ENCODE peak calls at places on chromosomes 6 and 20, in five cellular contexts. One of them, this sample, is unnamed.

GRCh38 chr20:63699466-63700198 is 3.2 kb downstream of the TNFRSF6B start:
- DNase-seq in pancreas: peak; percentile 18
- DNase-seq in foreskin keratinocyte: no peak
- DNase-seq in adrenal gland: no peak
- DNase-seq in SJSA1: no peak
- DNase-seq in this sample: peak; percentile 56

GRCh38 chr6:1787894-1788293 is 178.2 kb downstream of the FOXC1 start:
- DNase-seq in pancreas: peak; percentile 76
- DNase-seq in foreskin keratinocyte: peak; percentile 48
- DNase-seq in adrenal gland: peak; percentile 89
- DNase-seq in SJSA1: peak; percentile 21
- DNase-seq in this sample: no peak

GRCh38 chr6:165091121-165091785 is 218.2 kb downstream of the C6orf118 start:
- DNase-seq in pancreas: no peak
- DNase-seq in foreskin keratinocyte: no peak
- DNase-seq in adrenal gland: no peak
- DNase-seq in SJSA1: peak; percentile 92
- DNase-seq in this sample: no peak

GRCh38 chr20:8646716-8647115 is 422.2 kb upstream of the PLCB4 start:
- DNase-seq in pancreas: no peak
- DNase-seq in foreskin keratinocyte: peak; percentile 63
- DNase-seq in adrenal gland: no peak
- DNase-seq in SJSA1: peak; percentile 96
- DNase-seq in this sample: no peak

GRCh38 chr6:149723771-149724417 is 6.0 kb upstream of the LATS1 start:
- DNase-seq in pancreas: peak; percentile 69
- DNase-seq in foreskin keratinocyte: peak; percentile 65
- DNase-seq in adrenal gland: peak; percentile 72
- DNase-seq in SJSA1: peak; percentile 58
- DNase-seq in this sample: no peak

GRCh38 chr6:101689156-101689555 is 295.6 kb downstream of the GRIK2 start:
- DNase-seq in pancreas: no peak
- DNase-seq in foreskin keratinocyte: no peak
- DNase-seq in adrenal gland: no peak
- DNase-seq in SJSA1: no peak
- DNase-seq in this sample: no peak

GRCh38 chr6:4637691-4638433 is 138.3 kb upstream of the CDYL start:
- DNase-seq in pancreas: no peak
- DNase-seq in foreskin keratinocyte: peak; percentile 89
- DNase-seq in adrenal gland: peak; percentile 73
- DNase-seq in SJSA1: peak; percentile 50
- DNase-seq in this sample: no peak

GRCh38 chr6:156787569-156788492 is 10.7 kb downstream of the ARID1B start:
- DNase-seq in pancreas: no peak
- DNase-seq in foreskin keratinocyte: no peak
- DNase-seq in adrenal gland: no peak
- DNase-seq in SJSA1: no peak
- DNase-seq in this sample: no peak

GRCh38 chr20:16803965-16804792 is 56.0 kb downstream of the OTOR start:
- DNase-seq in pancreas: peak; percentile 56
- DNase-seq in foreskin keratinocyte: no peak
- DNase-seq in adrenal gland: peak; percentile 57
- DNase-seq in SJSA1: peak; percentile 37
- DNase-seq in this sample: peak; percentile 60

GRCh38 chr6:13708679-13709261 is 2.9 kb downstream of the RANBP9 start:
- DNase-seq in pancreas: no peak
- DNase-seq in foreskin keratinocyte: peak; percentile 27
- DNase-seq in adrenal gland: no peak
- DNase-seq in SJSA1: no peak
- DNase-seq in this sample: no peak

GRCh38 chr20:22582960-22583772 is 1.2 kb downstream of the FOXA2 start:
- DNase-seq in pancreas: peak; percentile 57
- DNase-seq in foreskin keratinocyte: no peak
- DNase-seq in adrenal gland: no peak
- DNase-seq in SJSA1: peak; percentile 48
- DNase-seq in this sample: no peak

GRCh38 chr6:43705996-43706395 is 18.4 kb upstream of the MRPS18A start:
- DNase-seq in pancreas: no peak
- DNase-seq in foreskin keratinocyte: peak; percentile 55
- DNase-seq in adrenal gland: no peak
- DNase-seq in SJSA1: no peak
- DNase-seq in this sample: peak; percentile 32
- H3K4me1 ChIP-seq in pancreas: peaks cover 14% of the 10 kb centered on the region
- H3K4me1 ChIP-seq in foreskin keratinocyte: peaks cover 13% of the 10 kb centered on the region
- H3K4me1 ChIP-seq in adrenal gland: peaks cover 21% of the 10 kb centered on the region
- H3K4me1 ChIP-seq in SJSA1: peaks cover 68% of the 10 kb centered on the region
- H3K4me1 ChIP-seq in this sample: peaks cover 39% of the 10 kb centered on the region

DNA sequence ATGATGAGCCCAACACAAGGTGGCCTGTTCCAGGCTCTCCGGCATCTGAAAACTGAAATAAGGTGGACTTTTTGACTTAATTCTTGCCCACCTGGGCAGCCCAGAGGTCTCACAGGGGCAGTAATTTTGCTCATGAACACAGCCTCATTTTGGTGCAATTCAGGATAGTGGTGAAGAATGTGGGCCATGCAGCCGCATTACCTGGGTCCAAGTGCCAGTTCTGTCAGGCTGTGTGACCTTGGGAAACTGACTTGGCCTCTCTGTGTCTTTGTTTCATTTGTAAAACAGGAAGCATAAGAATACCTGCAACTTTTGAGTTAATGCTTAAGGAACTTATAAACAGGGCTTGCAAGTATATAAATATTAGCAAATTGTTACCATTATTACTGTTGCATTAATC is 5.6 kb downstream of the PREX1 start:
- DNase-seq in pancreas: no peak
- DNase-seq in foreskin keratinocyte: no peak
- DNase-seq in adrenal gland: no peak
- DNase-seq in SJSA1: no peak
- DNase-seq in this sample: no peak
- H3K4me1 ChIP-seq in pancreas: no peaks in the 10 kb centered on the region
- H3K4me1 ChIP-seq in foreskin keratinocyte: peaks cover 14% of the 10 kb centered on the region
- H3K4me1 ChIP-seq in adrenal gland: peaks cover 18% of the 10 kb centered on the region
- H3K4me1 ChIP-seq in SJSA1: peaks cover 54% of the 10 kb centered on the region
- H3K4me1 ChIP-seq in this sample: no peaks in the 10 kb centered on the region

GRCh38 chr6:29943053-29943966 is 978 bp downstream of the HLA-A start:
- DNase-seq in pancreas: no peak
- DNase-seq in foreskin keratinocyte: no peak
- DNase-seq in adrenal gland: peak; percentile 24
- DNase-seq in SJSA1: peak; percentile 23
- DNase-seq in this sample: no peak
- H3K4me1 ChIP-seq in pancreas: no peaks in the 10 kb centered on the region
- H3K4me1 ChIP-seq in foreskin keratinocyte: no peaks in the 10 kb centered on the region
- H3K4me1 ChIP-seq in adrenal gland: no peaks in the 10 kb centered on the region
- H3K4me1 ChIP-seq in SJSA1: peaks cover 6% of the 10 kb centered on the region
- H3K4me1 ChIP-seq in this sample: peaks cover 18% of the 10 kb centered on the region

GRCh38 chr6:167044696-167045095 is 45.5 kb downstream of the CEP43 start:
- DNase-seq in pancreas: no peak
- DNase-seq in foreskin keratinocyte: no peak
- DNase-seq in adrenal gland: no peak
- DNase-seq in SJSA1: no peak
- DNase-seq in this sample: no peak
- H3K4me1 ChIP-seq in pancreas: no peaks in the 10 kb centered on the region
- H3K4me1 ChIP-seq in foreskin keratinocyte: no peaks in the 10 kb centered on the region
- H3K4me1 ChIP-seq in adrenal gland: no peaks in the 10 kb centered on the region
- H3K4me1 ChIP-seq in SJSA1: no peaks in the 10 kb centered on the region
- H3K4me1 ChIP-seq in this sample: no peaks in the 10 kb centered on the region

DNA sequence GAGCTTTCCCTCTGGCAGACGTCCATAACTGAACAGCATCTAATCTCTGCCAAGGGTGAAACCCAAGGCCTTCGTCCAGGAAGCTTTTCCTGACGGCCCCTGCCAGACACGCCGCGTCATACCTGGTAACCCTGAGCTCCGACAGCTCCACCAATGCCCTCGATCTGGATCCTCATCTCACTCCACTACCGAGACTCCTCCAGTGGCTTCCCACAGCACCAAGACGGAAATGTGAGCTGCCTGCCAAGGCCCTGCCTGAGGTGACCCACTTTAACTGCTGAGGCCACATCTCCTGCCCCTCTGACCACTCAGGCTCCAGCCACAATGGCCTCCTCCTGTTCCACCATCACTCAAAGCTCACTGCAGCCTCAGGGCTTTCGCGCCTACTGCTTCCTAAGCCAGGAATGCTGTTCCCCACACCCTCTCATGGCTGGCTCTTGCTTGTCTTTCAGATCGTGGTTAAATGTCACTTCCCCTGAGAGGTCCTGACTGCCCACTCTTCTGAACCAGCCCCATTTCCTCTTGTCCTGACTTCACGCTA is 143.2 kb downstream of the PREX1 start:
- DNase-seq in pancreas: peak; percentile 48
- DNase-seq in foreskin keratinocyte: no peak
- DNase-seq in adrenal gland: peak; percentile 55
- DNase-seq in SJSA1: no peak
- DNase-seq in this sample: peak; percentile 45
- H3K4me1 ChIP-seq in pancreas: peaks cover 35% of the 10 kb centered on the region
- H3K4me1 ChIP-seq in foreskin keratinocyte: no peaks in the 10 kb centered on the region
- H3K4me1 ChIP-seq in adrenal gland: peaks cover 40% of the 10 kb centered on the region
- H3K4me1 ChIP-seq in SJSA1: peaks cover 9% of the 10 kb centered on the region
- H3K4me1 ChIP-seq in this sample: peaks cover 50% of the 10 kb centered on the region

GRCh38 chr6:35392773-35393672 is 50.7 kb downstream of the PPARD start:
- DNase-seq in pancreas: no peak
- DNase-seq in foreskin keratinocyte: peak; percentile 71
- DNase-seq in adrenal gland: no peak
- DNase-seq in SJSA1: no peak
- DNase-seq in this sample: no peak

GRCh38 chr6:35391240-35391968 is 49.0 kb downstream of the PPARD start:
- DNase-seq in pancreas: no peak
- DNase-seq in foreskin keratinocyte: peak; percentile 99
- DNase-seq in adrenal gland: no peak
- DNase-seq in SJSA1: peak; percentile 87
- DNase-seq in this sample: no peak

GRCh38 chr6:35388023-35388422 is 45.7 kb downstream of the PPARD start:
- DNase-seq in pancreas: no peak
- DNase-seq in foreskin keratinocyte: no peak
- DNase-seq in adrenal gland: no peak
- DNase-seq in SJSA1: no peak
- DNase-seq in this sample: no peak

GRCh38 chr6:35388772-35389352 is 46.5 kb downstream of the PPARD start:
- DNase-seq in pancreas: no peak
- DNase-seq in foreskin keratinocyte: no peak
- DNase-seq in adrenal gland: no peak
- DNase-seq in SJSA1: no peak
- DNase-seq in this sample: no peak

GRCh38 chr6:35392111-35392702 is 49.8 kb downstream of the PPARD start:
- DNase-seq in pancreas: peak; percentile 83
- DNase-seq in foreskin keratinocyte: peak; percentile 97
- DNase-seq in adrenal gland: no peak
- DNase-seq in SJSA1: no peak
- DNase-seq in this sample: peak; percentile 92
- H3K4me1 ChIP-seq in pancreas: peaks cover 26% of the 10 kb centered on the region
- H3K4me1 ChIP-seq in foreskin keratinocyte: peaks cover 36% of the 10 kb centered on the region
- H3K4me1 ChIP-seq in adrenal gland: peaks cover 22% of the 10 kb centered on the region
- H3K4me1 ChIP-seq in SJSA1: peaks cover 68% of the 10 kb centered on the region
- H3K4me1 ChIP-seq in this sample: peaks cover 41% of the 10 kb centered on the region

GRCh38 chr20:62511915-62512610 is 36.3 kb upstream of the GATA5 start:
- DNase-seq in pancreas: no peak
- DNase-seq in foreskin keratinocyte: no peak
- DNase-seq in adrenal gland: no peak
- DNase-seq in SJSA1: no peak
- DNase-seq in this sample: no peak
- H3K4me1 ChIP-seq in pancreas: no peaks in the 10 kb centered on the region
- H3K4me1 ChIP-seq in foreskin keratinocyte: no peaks in the 10 kb centered on the region
- H3K4me1 ChIP-seq in adrenal gland: no peaks in the 10 kb centered on the region
- H3K4me1 ChIP-seq in SJSA1: peaks cover 5% of the 10 kb centered on the region
- H3K4me1 ChIP-seq in this sample: no peaks in the 10 kb centered on the region

GRCh38 chr6:39334039-39334438 is 11.5 kb upstream of the KCNK16 start:
- DNase-seq in pancreas: no peak
- DNase-seq in foreskin keratinocyte: no peak
- DNase-seq in adrenal gland: no peak
- DNase-seq in SJSA1: no peak
- DNase-seq in this sample: no peak
- H3K4me1 ChIP-seq in pancreas: peaks cover 10% of the 10 kb centered on the region
- H3K4me1 ChIP-seq in foreskin keratinocyte: no peaks in the 10 kb centered on the region
- H3K4me1 ChIP-seq in adrenal gland: no peaks in the 10 kb centered on the region
- H3K4me1 ChIP-seq in SJSA1: no peaks in the 10 kb centered on the region
- H3K4me1 ChIP-seq in this sample: no peaks in the 10 kb centered on the region

DNA sequence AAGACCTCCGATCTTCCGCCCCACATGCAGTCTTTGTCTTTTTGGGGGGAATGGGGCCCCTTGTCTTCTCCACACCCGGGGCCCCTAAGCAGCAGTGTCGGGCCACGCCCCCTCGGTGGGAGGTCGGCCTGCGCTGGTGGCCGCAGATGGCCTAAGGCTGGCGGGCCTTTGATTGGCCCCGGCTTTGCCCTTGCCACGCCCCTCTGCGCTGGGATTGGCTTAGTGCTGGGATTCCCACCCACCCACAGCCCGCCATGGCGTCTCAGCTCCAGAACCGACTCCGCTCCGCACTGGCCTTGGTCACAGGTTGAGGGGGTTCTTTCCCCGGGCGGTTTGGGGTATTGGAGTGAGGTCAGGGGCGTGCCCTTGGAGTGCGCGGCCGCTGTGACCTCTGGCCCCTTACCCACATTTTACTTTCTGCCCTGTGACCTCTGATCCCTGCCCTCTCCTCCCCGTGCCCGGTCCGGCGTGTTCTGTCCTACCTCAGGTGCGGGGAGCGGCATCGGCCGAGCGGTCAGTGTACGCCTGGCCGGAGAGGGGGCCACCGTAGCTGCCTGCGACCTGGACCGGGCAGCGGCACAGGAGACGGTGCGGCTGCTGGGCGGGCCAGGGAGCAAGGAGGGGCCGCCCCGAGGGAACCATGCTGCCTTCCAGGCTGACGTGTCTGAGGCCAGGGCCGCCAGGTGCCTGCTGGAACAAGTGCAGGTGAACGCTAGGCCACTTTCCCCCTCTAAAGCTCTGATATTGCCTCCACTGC is at the start of gene HSD17B8:
- DNase-seq in pancreas: peak; percentile 95
- DNase-seq in foreskin keratinocyte: peak; percentile 65
- DNase-seq in adrenal gland: peak; percentile 96
- DNase-seq in SJSA1: peak; percentile 75
- DNase-seq in this sample: peak; percentile 97
- H3K4me1 ChIP-seq in pancreas: peaks cover 15% of the 10 kb centered on the region
- H3K4me1 ChIP-seq in foreskin keratinocyte: peaks cover 22% of the 10 kb centered on the region
- H3K4me1 ChIP-seq in adrenal gland: peaks cover 30% of the 10 kb centered on the region
- H3K4me1 ChIP-seq in SJSA1: peaks cover 57% of the 10 kb centered on the region
- H3K4me1 ChIP-seq in this sample: peaks cover 33% of the 10 kb centered on the region

DNA sequence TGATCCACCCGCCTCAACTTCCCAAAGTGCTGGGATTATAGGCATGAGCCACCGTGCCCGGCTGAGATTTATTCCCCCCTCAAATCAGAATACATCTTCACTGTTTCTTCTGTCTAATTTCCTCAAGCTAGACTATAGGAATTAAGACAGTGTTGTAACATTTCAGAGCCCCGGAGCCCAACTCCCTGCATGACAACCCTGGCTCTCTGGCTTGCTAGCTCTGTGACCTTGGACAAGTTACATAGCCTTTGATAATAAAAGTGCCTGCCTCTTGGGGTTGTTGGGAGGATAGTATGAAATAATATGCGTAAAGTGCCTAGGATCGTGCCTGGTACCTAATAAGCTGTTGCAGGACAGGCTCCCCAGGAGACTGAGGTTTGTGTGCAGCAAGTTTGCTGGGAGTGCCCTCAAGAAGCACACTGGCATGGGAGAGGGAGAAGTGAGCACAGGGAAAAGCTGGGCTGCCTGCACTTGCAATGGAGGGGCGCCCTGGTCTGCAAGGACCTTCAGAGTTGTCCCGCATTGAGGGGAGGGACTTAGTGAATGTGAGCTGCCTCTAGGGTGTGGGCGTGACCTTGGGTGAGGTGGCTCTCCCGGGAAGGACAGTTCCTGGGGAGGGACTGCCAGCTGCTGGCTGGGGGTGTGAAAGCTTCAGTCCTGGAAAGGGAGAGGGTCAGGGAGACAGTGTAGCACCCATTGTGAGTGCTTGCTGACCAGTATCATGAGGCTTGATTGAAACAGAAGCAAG is 43.4 kb downstream of the TAF8 start:
- DNase-seq in pancreas: no peak
- DNase-seq in foreskin keratinocyte: no peak
- DNase-seq in adrenal gland: peak; percentile 68
- DNase-seq in SJSA1: no peak
- DNase-seq in this sample: peak; percentile 62
- H3K4me1 ChIP-seq in pancreas: peaks cover 5% of the 10 kb centered on the region
- H3K4me1 ChIP-seq in foreskin keratinocyte: peaks cover 1% of the 10 kb centered on the region
- H3K4me1 ChIP-seq in adrenal gland: peaks cover 8% of the 10 kb centered on the region
- H3K4me1 ChIP-seq in SJSA1: no peaks in the 10 kb centered on the region
- H3K4me1 ChIP-seq in this sample: peaks cover 6% of the 10 kb centered on the region

This sample was measured in mucosa of descending colon.